ENCODE peak calls at places on chromosomes 5 and 9, in six cellular contexts. H is Peyer's patch; K is PC-3; G is SW 1271; L is A172; S is activated naive CD4-positive, alpha-beta T cell. O is an unnamed sample.

GRCh38 chr9:128642675-128643074 is 14.0 kb downstream of the DYNC2I2 start:
- DNase-seq in H (no peak), K (no peak), G (no peak), L (no peak), S (no peak), O (no peak)

GRCh38 chr5:144068926-144069325 is 101.5 kb downstream of the YIPF5 start:
- DNase-seq in H (no peak), K (no peak), G (no peak), L (no peak), S (no peak), O (no peak)

GRCh38 chr5:54063817-54064216 is 246.6 kb downstream of the ARL15 start:
- DNase-seq in H (no peak), K (no peak), G (no peak), L (peak), S (no peak), O (peak)

GRCh38 chr9:85420750-85421149 is 321.0 kb downstream of the AGTPBP1 start:
- DNase-seq in H (no peak), K (no peak), G (no peak), L (no peak), S (no peak), O (no peak)

GRCh38 chr9:99822596-99823391 is 1.1 kb downstream of the NR4A3 start:
- DNase-seq in H (peak), K (peak), G (no peak), L (peak), S (no peak), O (peak)

GRCh38 chr5:100777680-100778281 is 125.3 kb downstream of the ST8SIA4 start:
- DNase-seq in H (no peak), K (peak), G (peak), L (peak), S (no peak), O (peak)

GRCh38 chr5:45109062-45109461 is 300.3 kb downstream of the MRPS30 start:
- DNase-seq in H (no peak), K (no peak), G (no peak), L (no peak), S (no peak), O (no peak)

GRCh38 chr9:127684576-127684975 is 22.2 kb upstream of the CFAP157 start:
- DNase-seq in H (no peak), K (peak), G (no peak), L (peak), S (no peak), O (peak)

GRCh38 chr9:87594218-87594617 is 96.6 kb downstream of the DAPK1 start:
- DNase-seq in H (no peak), K (no peak), G (no peak), L (no peak), S (no peak), O (peak)

GRCh38 chr5:141876628-141877477 is 1.4 kb downstream of the PCDH1 start:
- DNase-seq in H (peak), K (peak), G (no peak), L (no peak), S (no peak), O (no peak)

GRCh38 chr5:28012538-28012937 is 974.2 kb upstream of the CDH9 start:
- DNase-seq in H (no peak), K (no peak), G (no peak), L (peak), S (no peak), O (no peak)

GRCh38 chr9:16445141-16445920 is 425.1 kb downstream of the BNC2 start:
- DNase-seq in H (no peak), K (peak), G (no peak), L (no peak), S (no peak), O (peak)

GRCh38 chr5:37767961-37768360 is 71.9 kb downstream of the GDNF start:
- DNase-seq in H (no peak), K (no peak), G (no peak), L (no peak), S (no peak), O (no peak)

GRCh38 chr9:89430995-89431394 is 66.9 kb downstream of the SEMA4D start:
- DNase-seq in H (peak), K (peak), G (no peak), L (peak), S (no peak), O (no peak)

GRCh38 chr5:42887575-42887974 is 75.9 kb upstream of the SELENOP start:
- DNase-seq in H (no peak), K (no peak), G (no peak), L (no peak), S (no peak), O (no peak)

GRCh38 chr5:135398855-135399837 is at the start of gene MACROH2A1:
- DNase-seq in H (peak), K (peak), G (peak), L (peak), S (peak), O (peak)

GRCh38 chr5:4191024-4191423 is 595.4 kb downstream of the IRX1 start:
- DNase-seq in H (no peak), K (no peak), G (no peak), L (no peak), S (no peak), O (no peak)

GRCh38 chr9:70222354-70222753 is 36.4 kb upstream of the SMC5 start:
- DNase-seq in H (no peak), K (no peak), G (no peak), L (no peak), S (no peak), O (peak)

GRCh38 chr5:154677921-154678320 is 77.3 kb upstream of the LARP1 start:
- DNase-seq in H (no peak), K (no peak), G (no peak), L (no peak), S (no peak), O (no peak)

GRCh38 chr9:126704157-126704941 is 90.6 kb downstream of the LMX1B start:
- DNase-seq in H (peak), K (peak), G (no peak), L (peak), S (no peak), O (peak)

GRCh38 chr5:139850423-139851016 is 54.9 kb downstream of the PSD2 start:
- DNase-seq in H (no peak), K (no peak), G (no peak), L (no peak), S (no peak), O (no peak)

GRCh38 chr5:112119969-112120368 is 299.1 kb downstream of the EPB41L4A start:
- DNase-seq in H (no peak), K (no peak), G (no peak), L (no peak), S (no peak), O (no peak)

GRCh38 chr5:38524006-38524405 is 32.4 kb downstream of the LIFR start:
- DNase-seq in H (no peak), K (no peak), G (no peak), L (no peak), S (no peak), O (no peak)

GRCh38 chr5:10220253-10220652 is 29.4 kb downstream of the ATPSCKMT start:
- DNase-seq in H (no peak), K (no peak), G (no peak), L (no peak), S (no peak), O (no peak)

GRCh38 chr9:136187683-136188586 is 17.0 kb downstream of the LHX3 start:
- DNase-seq in H (no peak), K (no peak), G (no peak), L (no peak), S (no peak), O (no peak)

GRCh38 chr9:19252885-19253219 is 22.4 kb downstream of the DENND4C start:
- DNase-seq in H (no peak), K (no peak), G (no peak), L (no peak), S (no peak), O (no peak)

GRCh38 chr5:3139596-3139995 is 388.1 kb upstream of the IRX2 start:
- DNase-seq in H (no peak), K (no peak), G (no peak), L (no peak), S (no peak), O (no peak)

GRCh38 chr9:6639622-6640021 is 5.9 kb downstream of the GLDC start:
- DNase-seq in H (no peak), K (no peak), G (no peak), L (no peak), S (no peak), O (no peak)

GRCh38 chr9:136543830-136544548 is 1.9 kb downstream of the NOTCH1 start:
- DNase-seq in H (peak), K (no peak), G (no peak), L (no peak), S (no peak), O (no peak)

GRCh38 chr9:129891519-129891918 is 56.3 kb downstream of the USP20 start:
- DNase-seq in H (no peak), K (no peak), G (no peak), L (no peak), S (no peak), O (no peak)

O was measured in ELR.